ENCODE peak calls at places on chromosomes 4 and X, in four cellular contexts. V is HFFc6, G is omental fat pad, M is heart left ventricle. E is an unnamed sample.
A peak's percentile ranks its signal among the peaks of the same experiment; 100 is the strongest.

GRCh38 chr4:56990109-56990508 is 11.4 kb downstream of the POLR2B start:
- DNase-seq in V (no peak), G (no peak), M (no peak), E (no peak)

GRCh38 chr4:78962597-78963115 is 23.4 kb upstream of the PAQR3 start:
- DNase-seq in V (no peak), G (no peak), M (no peak), E (no peak)

GRCh38 chrX:133648594-133648993 is 233.3 kb upstream of the GPC4 start:
- DNase-seq in V (no peak), G (no peak), M (no peak), E (no peak)

GRCh38 chrX:109393859-109394258 is 88.0 kb downstream of the GUCY2F start:
- DNase-seq in V (no peak), G (no peak), M (no peak), E (no peak)

GRCh38 chrX:69539437-69539836 is 35.3 kb downstream of the NALF2 start:
- DNase-seq in V (no peak), G (no peak), M (no peak), E (no peak)

GRCh38 chr4:183430317-183430986 is 14.0 kb upstream of the CDKN2AIP start:
- DNase-seq in V (no peak), G (no peak), M (no peak), E (no peak)

GRCh38 chrX:150152036-150152435 is 211.1 kb upstream of the MAMLD1 start:
- DNase-seq in V (no peak), G (no peak), M (no peak), E (no peak)

GRCh38 chrX:54817220-54817820 is 9.8 kb downstream of the MAGED2 start:
- DNase-seq in V (no peak), G (no peak), M (no peak), E (no peak)

GRCh38 chrX:15854712-15855561 is at the start of gene AP1S2:
- DNase-seq in V (peak; percentile 84), G (peak; percentile 78), M (peak; percentile 93), E (peak; percentile 97)

GRCh38 chrX:107669276-107669675 is 41.0 kb downstream of the PRPS1 start:
- DNase-seq in V (no peak), G (no peak), M (no peak), E (no peak)

GRCh38 chr4:74625981-74626380 is 168.3 kb downstream of the BTC start:
- DNase-seq in V (no peak), G (no peak), M (no peak), E (no peak)

GRCh38 chrX:38045697-38046096 is 39.3 kb downstream of the SYTL5 start:
- DNase-seq in V (no peak), G (no peak), M (no peak), E (no peak)

GRCh38 chrX:154829926-154830442 is 4.5 kb downstream of the SMIM9 start:
- DNase-seq in V (no peak), G (no peak), M (no peak), E (no peak)

GRCh38 chrX:106177106-106177981 is 9.2 kb downstream of the PWWP3B start:
- DNase-seq in V (no peak), G (no peak), M (peak; percentile 68), E (no peak)

GRCh38 chr4:8201341-8201781 is 2.3 kb downstream of the SH3TC1 start:
- DNase-seq in V (no peak), G (no peak), M (no peak), E (peak; percentile 42)

GRCh38 chr4:152805818-152806217 is 26.1 kb downstream of the ARFIP1 start:
- DNase-seq in V (no peak), G (no peak), M (no peak), E (no peak)

GRCh38 chr4:64857815-64858214 is 448.6 kb upstream of the TECRL start:
- DNase-seq in V (no peak), G (no peak), M (no peak), E (no peak)

GRCh38 chr4:188619456-188620149 is 480.4 kb downstream of the TRIML1 start:
- DNase-seq in V (no peak), G (no peak), M (no peak), E (no peak)

GRCh38 chrX:42274151-42274550 is 350.8 kb upstream of the CASK start:
- DNase-seq in V (no peak), G (no peak), M (no peak), E (no peak)

GRCh38 chr4:112531146-112531545 is 15.2 kb upstream of the NEUROG2 start:
- DNase-seq in V (no peak), G (no peak), M (no peak), E (no peak)

DNA sequence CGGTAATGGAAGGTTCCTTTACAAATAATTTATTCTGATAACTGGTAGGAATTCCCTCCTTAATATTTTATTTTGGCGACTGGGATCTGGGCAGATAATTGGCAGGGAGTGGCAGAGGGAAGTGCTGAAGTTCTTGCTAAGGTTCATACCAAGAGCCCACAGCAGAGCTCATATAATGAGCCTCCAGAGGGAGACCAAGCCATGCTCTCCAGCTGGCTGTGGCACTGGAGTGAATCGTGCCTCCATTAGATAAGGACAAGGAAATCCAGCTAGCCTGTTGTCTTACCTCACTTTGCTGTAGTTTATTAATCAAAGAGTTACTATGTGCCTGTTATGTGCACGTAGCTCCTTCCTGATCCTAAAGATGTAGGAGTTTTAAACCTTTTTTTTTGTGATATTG is 1.3 kb downstream of the ASB12 start:
- DNase-seq in V (no peak), G (no peak), M (no peak), E (peak; percentile 31)
- TF ChIP-seq CTCF in V (no peak), G (no peak), M (no peak), E (no peak)

DNA sequence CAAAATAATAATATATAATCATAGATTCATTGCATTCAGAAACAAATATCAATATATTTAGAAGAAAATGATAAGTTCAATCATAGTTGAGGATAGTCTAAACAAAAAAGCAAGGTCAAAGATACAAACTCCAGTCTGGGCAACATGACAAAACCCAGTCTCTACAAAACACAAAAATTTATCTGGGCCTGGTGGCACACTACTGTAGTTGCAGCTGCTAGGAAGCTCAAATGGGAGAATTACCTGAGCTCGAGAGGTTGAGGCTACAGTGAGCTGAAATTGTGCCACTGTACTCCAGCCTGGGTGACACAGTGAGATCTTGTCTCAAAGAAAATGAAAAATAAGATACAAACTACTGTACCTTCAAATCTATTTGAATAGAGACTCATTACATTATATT is 52.7 kb upstream of the ANXA10 start:
- DNase-seq in V (no peak), G (no peak), M (no peak), E (no peak)
- TF ChIP-seq CTCF in V (no peak), G (no peak), M (no peak), E (no peak)

DNA sequence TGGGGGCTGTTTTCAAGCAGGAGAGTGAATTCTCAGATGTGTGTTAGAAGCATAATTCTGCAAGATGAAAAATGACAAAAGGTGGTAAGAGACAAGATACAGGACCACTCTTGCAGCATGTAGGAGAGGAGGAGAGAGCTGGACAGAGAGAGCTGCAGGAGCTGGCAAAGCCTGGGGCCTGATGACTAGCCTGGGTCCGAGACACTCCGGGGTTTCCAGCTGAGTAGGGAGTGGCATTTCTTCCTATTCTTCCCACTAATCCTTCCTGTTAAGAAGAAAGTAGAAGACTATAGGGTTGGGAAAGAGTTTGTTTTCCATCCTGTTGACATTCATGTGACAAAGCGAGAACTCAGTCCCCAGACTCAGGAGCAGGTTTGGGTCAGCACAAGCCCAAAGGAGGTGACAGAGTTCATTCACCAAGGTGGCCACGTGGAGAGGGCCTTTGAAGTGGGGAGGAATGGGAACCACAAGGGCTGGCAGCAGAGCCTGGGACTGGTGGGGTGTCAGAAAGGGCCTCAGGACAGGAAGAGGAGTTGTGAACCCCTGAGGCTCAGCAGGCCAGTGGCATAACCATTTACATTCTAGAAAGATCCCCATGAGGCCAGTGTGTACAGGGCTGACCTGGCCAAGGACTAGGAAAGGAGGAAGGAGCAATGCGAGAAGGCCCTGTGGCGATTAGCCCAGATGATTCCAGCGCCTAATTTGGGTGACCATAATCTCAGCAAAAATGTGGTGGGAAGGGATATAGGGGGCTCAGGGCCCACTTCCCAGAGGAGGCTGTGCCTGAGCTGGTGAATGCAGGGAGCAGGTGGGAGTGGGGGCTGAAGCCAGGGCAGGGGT is 3.2 kb upstream of the HAUS3 start:
- DNase-seq in V (no peak), G (peak; percentile 20), M (no peak), E (no peak)
- TF ChIP-seq CTCF in V (no peak), G (no peak), M (no peak), E (no peak)

DNA sequence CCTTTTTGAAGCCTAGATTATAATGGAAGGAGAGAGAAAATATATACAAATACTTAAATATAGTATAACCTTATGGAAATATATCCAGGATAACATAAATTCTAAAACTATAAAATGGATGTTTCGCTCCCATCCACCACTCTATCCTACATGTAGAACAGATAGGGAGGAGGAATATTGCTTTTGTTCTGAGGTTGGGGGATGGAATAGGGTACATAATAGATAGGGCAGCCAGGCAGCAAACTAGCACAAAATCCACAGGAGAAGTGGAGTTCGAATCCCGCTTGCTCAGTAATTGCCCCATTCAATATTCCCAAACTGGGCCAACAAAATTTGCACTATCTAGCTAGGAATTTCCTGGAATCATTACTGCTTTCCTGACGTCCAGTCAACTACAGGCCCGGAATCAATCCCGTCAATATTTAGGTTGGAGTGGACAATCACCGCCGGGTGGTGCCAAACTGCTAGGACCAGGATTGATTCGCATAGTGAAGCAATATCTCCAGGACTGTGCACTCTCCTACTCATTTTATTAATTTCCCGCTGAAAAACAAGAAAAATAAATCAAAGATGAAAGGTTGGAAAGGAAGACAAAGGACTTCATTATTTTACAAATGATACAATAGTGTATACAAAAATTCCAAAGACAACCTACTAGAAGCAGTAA is 40.4 kb upstream of the PAPSS1 start:
- DNase-seq in V (no peak), G (no peak), M (no peak), E (peak; percentile 67)
- TF ChIP-seq CTCF in V (no peak), G (no peak), M (peak; percentile 19), E (peak; percentile 39)

DNA sequence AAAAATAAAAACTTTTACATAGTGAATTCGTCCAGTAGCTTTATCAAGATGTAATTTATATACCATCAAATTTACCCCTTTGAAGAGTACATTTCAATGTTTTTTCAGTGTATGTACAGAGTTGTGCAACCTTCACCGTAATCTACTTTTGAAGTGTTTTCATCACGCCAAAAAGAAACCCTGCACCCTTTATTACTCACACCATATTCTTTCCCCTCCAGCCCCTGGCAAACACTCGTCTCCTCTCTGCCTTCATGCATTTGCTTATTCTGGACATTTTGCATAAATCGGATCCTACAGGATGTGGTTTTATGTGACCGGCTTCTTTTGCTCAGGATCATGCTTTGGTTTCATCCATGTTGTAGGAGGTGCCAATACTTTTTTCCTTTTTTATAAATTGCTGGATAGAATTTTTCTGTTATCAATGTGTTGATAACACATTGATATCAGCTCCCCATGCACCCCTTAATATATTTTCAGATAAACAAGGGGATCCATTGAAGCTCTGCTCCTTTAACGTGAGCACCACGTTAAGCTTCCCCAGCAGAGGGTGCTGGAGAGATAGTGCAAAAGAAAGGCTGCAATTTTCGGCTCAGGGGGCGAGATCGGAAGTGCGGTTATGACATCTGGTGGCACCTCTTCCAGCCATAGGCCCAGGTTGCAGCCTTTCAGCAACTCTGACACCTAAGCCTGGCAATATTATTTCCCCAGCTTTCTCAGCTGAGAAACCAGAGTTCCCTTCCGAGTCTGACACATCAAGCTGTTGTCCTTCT is 100.1 kb upstream of the VCX3B start:
- DNase-seq in V (no peak), G (no peak), M (peak; percentile 5), E (no peak)
- TF ChIP-seq CTCF in V (no peak), G (no peak), M (peak; percentile 46), E (no peak)

GRCh38 chr4:139301821-139302611 is at the start of gene NDUFC1:
- DNase-seq in V (peak; percentile 18), G (no peak), M (peak; percentile 51), E (peak; percentile 65)
- TF ChIP-seq CTCF in V (peak; percentile 58), G (no peak), M (no peak), E (peak; percentile 28)

E was measured in transverse colon.